ENCODE peak calls at places on chromosomes 6 and 20, in four cellular contexts. L is mesothelial cell of epicardium; G is stimulated activated CD4-positive, alpha-beta T cell treated with anti-CD3 and anti-CD28 coated beads, Interleukin-12 subunit alpha, Interleukin-12 subunit beta, amount 100 ng/mL, for 4 hours; W is SHP77. Y is an unnamed sample.

GRCh38 chr6:53290547-53291510 is 57.9 kb downstream of the ELOVL5 start:
- DNase-seq in G (no peak), L (no peak), W (no peak), Y (no peak)

GRCh38 chr6:70162972-70163371 is 139.9 kb downstream of the COL9A1 start:
- DNase-seq in G (no peak), W (no peak), L (no peak), Y (no peak)

GRCh38 chr6:50998905-50999304 is 180.2 kb downstream of the TFAP2B start:
- DNase-seq in W (no peak), L (no peak), G (no peak), Y (no peak)

GRCh38 chr6:141401168-141401567 is 731.6 kb upstream of the GJE1 start:
- DNase-seq in W (no peak), G (no peak), L (no peak), Y (peak)

GRCh38 chr6:130229645-130230044 is 6.9 kb upstream of the SAMD3 start:
- DNase-seq in W (no peak), G (no peak), L (no peak), Y (no peak)

GRCh38 chr6:112988748-112989147 is 641.6 kb downstream of the RFPL4B start:
- DNase-seq in L (no peak), G (no peak), W (no peak), Y (no peak)

GRCh38 chr20:61968036-61968810 is 97.5 kb downstream of the TAF4 start:
- DNase-seq in W (no peak), G (no peak), L (no peak), Y (no peak)

GRCh38 chr6:44733868-44734267 is 346.4 kb downstream of the CDC5L start:
- DNase-seq in L (no peak), G (no peak), W (no peak), Y (no peak)

GRCh38 chr6:132063738-132064137 is 112.6 kb upstream of the CCN2 start:
- DNase-seq in L (no peak), W (no peak), G (no peak), Y (peak)

GRCh38 chr20:50313223-50313820 is 122.7 kb downstream of the CEBPB start:
- DNase-seq in L (no peak), W (no peak), G (no peak), Y (peak)

GRCh38 chr6:30767158-30767943 is 23.0 kb upstream of the IER3 start:
- DNase-seq in G (no peak), L (no peak), W (no peak), Y (no peak)

GRCh38 chr6:36769676-36770499 is 69.4 kb downstream of the CPNE5 start:
- DNase-seq in G (no peak), L (no peak), W (no peak), Y (peak)

GRCh38 chr6:82651845-82652333 is 288.3 kb downstream of the TPBG start:
- DNase-seq in G (no peak), L (no peak), W (no peak), Y (no peak)

GRCh38 chr6:3663811-3664210 is 87.7 kb downstream of the PXDC1 start:
- DNase-seq in L (no peak), W (no peak), G (no peak), Y (no peak)

GRCh38 chr6:44642870-44643522 is 255.5 kb downstream of the CDC5L start:
- DNase-seq in W (peak), L (no peak), G (peak), Y (peak)

GRCh38 chr6:33621396-33622388 is 570 bp downstream of the ITPR3 start:
- DNase-seq in W (no peak), L (peak), G (peak), Y (peak)

GRCh38 chr20:1326031-1326930 is 2.7 kb downstream of the SDCBP2 start:
- DNase-seq in L (peak), G (no peak), W (no peak), Y (peak)

GRCh38 chr6:96466149-96466863 is 55.3 kb upstream of the UFL1 start:
- DNase-seq in L (no peak), G (no peak), W (no peak), Y (no peak)

GRCh38 chr6:57086843-57087242 is 3.1 kb upstream of the ZNF451 start:
- DNase-seq in L (no peak), W (no peak), G (no peak), Y (no peak)

GRCh38 chr6:88584581-88584980 is 378.8 kb downstream of the RNGTT start:
- DNase-seq in L (no peak), G (no peak), W (no peak), Y (no peak)

GRCh38 chr6:37102299-37103168 is 67.4 kb upstream of the PIM1 start:
- DNase-seq in W (peak), L (peak), G (peak), Y (peak)

GRCh38 chr6:33700391-33701050 is 11.0 kb downstream of the UQCC2 start:
- DNase-seq in W (peak), G (peak), L (peak), Y (peak)

GRCh38 chr20:51434556-51435256 is 107.8 kb downstream of the NFATC2 start:
- DNase-seq in W (no peak), L (no peak), G (no peak), Y (peak)

GRCh38 chr6:116410945-116411623 is 40.3 kb downstream of the DSE start:
- DNase-seq in W (no peak), L (no peak), G (no peak), Y (peak)

GRCh38 chr6:144365176-144365710 is 80.1 kb downstream of the UTRN start:
- DNase-seq in G (no peak), W (no peak), L (no peak), Y (peak)

GRCh38 chr6:3619201-3619600 is 132.3 kb downstream of the PXDC1 start:
- DNase-seq in W (no peak), L (peak), G (no peak), Y (no peak)

GRCh38 chr20:36217226-36217625 is 19.1 kb upstream of the AAR2 start:
- DNase-seq in G (no peak), L (no peak), W (no peak), Y (no peak)

GRCh38 chr6:127570739-127571389 is 6.1 kb upstream of the C6orf58 start:
- DNase-seq in G (no peak), L (no peak), W (no peak), Y (peak)

GRCh38 chr6:135358251-135358821 is 139.2 kb downstream of the AHI1 start:
- DNase-seq in L (no peak), G (no peak), W (no peak), Y (peak)

GRCh38 chr6:166286831-166287271 is 21.3 kb downstream of the PRR18 start:
- DNase-seq in W (peak), L (no peak), G (no peak), Y (no peak)

GRCh38 chr6:116396451-116396850 is 25.7 kb downstream of the DSE start:
- DNase-seq in W (no peak), L (no peak), G (no peak), Y (no peak)

GRCh38 chr6:25175216-25175615 is 104.0 kb upstream of the CARMIL1 start:
- DNase-seq in L (no peak), G (no peak), W (no peak), Y (peak)

GRCh38 chr6:31422587-31422986 is 19.2 kb downstream of the MICA start:
- DNase-seq in G (no peak), W (no peak), L (no peak), Y (no peak)

GRCh38 chr6:105357147-105357546 is 45.7 kb downstream of the PREP start:
- DNase-seq in G (no peak), W (no peak), L (no peak), Y (no peak)